ENCODE peak calls at places on chromosomes 4 and X, in six cellular contexts. E is heart right ventricle, Z is GM20000, J is HCT116, W is RWPE2, I is coronary artery. X is an unnamed sample.
A peak's percentile ranks its signal among the peaks of the same experiment; 100 is the strongest.

GRCh38 chr4:29553842-29554241 is 1166.3 kb upstream of the PCDH7 start:
- DNase-seq in W (no peak), J (peak; percentile 7), I (no peak), E (no peak), Z (no peak), X (no peak)

GRCh38 chr4:24846716-24847115 is 51.3 kb downstream of the SOD3 start:
- DNase-seq in J (no peak), Z (no peak), I (no peak), E (no peak), W (no peak), X (no peak)

GRCh38 chrX:101708180-101708579 is 48.5 kb upstream of the ARMCX2 start:
- DNase-seq in E (no peak), Z (no peak), W (no peak), J (no peak), I (no peak), X (no peak)

GRCh38 chrX:5683996-5684395 is 544.7 kb downstream of the NLGN4X start:
- DNase-seq in E (no peak), W (no peak), J (no peak), Z (no peak), I (no peak), X (no peak)

GRCh38 chr4:56158483-56158882 is 209.7 kb downstream of the CEP135 start:
- DNase-seq in I (no peak), W (no peak), Z (no peak), E (no peak), J (no peak), X (no peak)

GRCh38 chr4:40840985-40841571 is 91.3 kb downstream of the NSUN7 start:
- DNase-seq in I (no peak), J (peak; percentile 71), W (no peak), Z (peak; percentile 68), E (peak; percentile 71), X (peak; percentile 82)

GRCh38 chrX:39633293-39633692 is 464.5 kb downstream of the BCOR start:
- DNase-seq in I (no peak), W (no peak), E (no peak), Z (no peak), J (no peak), X (no peak)

GRCh38 chr4:163077611-163078010 is 89.1 kb downstream of the NAF1 start:
- DNase-seq in Z (no peak), J (no peak), I (no peak), E (no peak), W (no peak), X (no peak)

GRCh38 chrX:9885150-9885549 is 82.0 kb upstream of the CLDN34 start:
- DNase-seq in I (no peak), W (no peak), J (peak; percentile 16), Z (peak; percentile 74), E (peak; percentile 40), X (peak; percentile 76)

GRCh38 chrX:52422884-52423283 is 54.1 kb downstream of the XAGE2 start:
- DNase-seq in I (no peak), W (no peak), E (no peak), J (no peak), Z (no peak), X (no peak)

GRCh38 chr4:92231511-92231910 is 72.3 kb upstream of the GRID2 start:
- DNase-seq in Z (no peak), E (no peak), J (no peak), W (no peak), I (no peak), X (no peak)

GRCh38 chr4:36024901-36025610 is 219.3 kb downstream of the ARAP2 start:
- DNase-seq in Z (no peak), E (no peak), J (peak; percentile 28), I (no peak), W (no peak), X (no peak)

GRCh38 chr4:144104509-144105130 is 35.9 kb downstream of the GYPA start:
- DNase-seq in I (no peak), J (no peak), E (no peak), Z (no peak), W (no peak), X (no peak)

GRCh38 chrX:10103023-10103422 is 53.8 kb upstream of the CLCN4 start:
- DNase-seq in E (no peak), I (no peak), W (no peak), J (no peak), Z (no peak), X (no peak)

GRCh38 chr4:96593422-96593821 is 753.5 kb downstream of the PDHA2 start:
- DNase-seq in E (no peak), J (no peak), W (no peak), I (no peak), Z (no peak), X (no peak)

GRCh38 chr4:56858302-56858644 is 36.8 kb upstream of the SPINK2 start:
- DNase-seq in W (no peak), I (no peak), J (no peak), E (no peak), Z (no peak), X (no peak)

GRCh38 chrX:37786666-37787337 is 6.9 kb downstream of the CYBB start:
- DNase-seq in Z (peak; percentile 11), I (no peak), J (no peak), W (no peak), E (no peak), X (no peak)

GRCh38 chr4:115454228-115454627 is 340.8 kb upstream of the NDST4 start:
- DNase-seq in Z (no peak), J (no peak), E (no peak), I (no peak), W (no peak), X (no peak)

GRCh38 chrX:155577682-155578081 is 35.1 kb downstream of the TMLHE start:
- DNase-seq in E (no peak), Z (peak; percentile 4), J (no peak), W (no peak), I (no peak), X (no peak)

GRCh38 chr4:1055721-1056590 is 44.5 kb downstream of the FGFRL1 start:
- DNase-seq in E (no peak), J (no peak), I (peak; percentile 62), W (peak; percentile 42), Z (peak; percentile 73), X (no peak)

GRCh38 chr4:101169044-101170014 is 178.0 kb downstream of the PPP3CA start:
- DNase-seq in I (no peak), E (peak; percentile 72), W (no peak), J (peak; percentile 84), Z (peak; percentile 37), X (peak; percentile 68)

DNA sequence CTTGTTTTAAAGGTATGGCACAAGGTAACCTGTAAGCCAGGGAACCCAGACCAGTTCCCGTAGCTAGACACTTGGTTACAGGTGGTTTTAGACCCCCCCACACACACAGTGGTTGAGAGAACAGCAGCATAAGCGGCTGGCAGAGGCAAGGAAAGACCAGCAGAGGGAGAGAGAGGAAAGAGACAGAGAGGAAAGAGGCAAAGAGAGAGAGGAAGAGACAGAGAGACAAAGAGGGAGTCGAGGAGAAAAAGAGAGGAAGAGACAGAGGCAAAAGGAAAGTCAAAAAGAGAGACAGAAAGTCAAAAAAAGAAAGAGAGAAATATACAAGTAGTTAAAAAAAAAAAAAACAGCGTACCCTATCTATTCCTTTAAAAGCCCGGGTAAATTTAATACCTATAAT is 19.5 kb upstream of the PCSK1N start:
- DNase-seq in Z (no peak), I (no peak), W (no peak), J (peak; percentile 3), E (no peak), X (no peak)
- TF ChIP-seq CTCF in Z (no peak), I (no peak), W (peak; percentile 46), J (peak; percentile 34), E (no peak), X (peak; percentile 40)

GRCh38 chrX:45352588-45352987 is 151.9 kb upstream of the DIPK2B start:
- DNase-seq in Z (no peak), W (no peak), J (no peak), E (no peak), I (no peak), X (no peak)

GRCh38 chrX:45353462-45353861 is 152.8 kb upstream of the DIPK2B start:
- DNase-seq in E (no peak), W (no peak), I (no peak), J (no peak), Z (no peak), X (no peak)

GRCh38 chrX:45363596-45363995 is 162.9 kb upstream of the DIPK2B start:
- DNase-seq in E (no peak), W (no peak), J (no peak), Z (no peak), I (no peak), X (no peak)

GRCh38 chrX:45360571-45360970 is 159.9 kb upstream of the DIPK2B start:
- DNase-seq in I (no peak), W (no peak), J (no peak), Z (no peak), E (no peak), X (no peak)

GRCh38 chrX:45358417-45358816 is 157.7 kb upstream of the DIPK2B start:
- DNase-seq in E (no peak), Z (no peak), J (no peak), I (no peak), W (no peak), X (no peak)
- TF ChIP-seq CTCF in E (no peak), Z (no peak), J (no peak), I (no peak), W (no peak), X (no peak)

GRCh38 chrX:134294548-134294947 is 57.6 kb downstream of the CCDC160 start:
- DNase-seq in I (no peak), J (no peak), W (no peak), E (no peak), Z (no peak), X (no peak)
- TF ChIP-seq CTCF in I (no peak), J (peak; percentile 43), W (peak; percentile 38), E (no peak), Z (no peak), X (no peak)

GRCh38 chrX:83759872-83760271 is 101.1 kb upstream of the CYLC1 start:
- DNase-seq in I (no peak), J (no peak), E (no peak), W (no peak), Z (peak; percentile 1), X (no peak)
- TF ChIP-seq CTCF in I (no peak), J (peak; percentile 14), E (peak; percentile 30), W (peak; percentile 37), Z (peak; percentile 11), X (peak; percentile 15)

DNA sequence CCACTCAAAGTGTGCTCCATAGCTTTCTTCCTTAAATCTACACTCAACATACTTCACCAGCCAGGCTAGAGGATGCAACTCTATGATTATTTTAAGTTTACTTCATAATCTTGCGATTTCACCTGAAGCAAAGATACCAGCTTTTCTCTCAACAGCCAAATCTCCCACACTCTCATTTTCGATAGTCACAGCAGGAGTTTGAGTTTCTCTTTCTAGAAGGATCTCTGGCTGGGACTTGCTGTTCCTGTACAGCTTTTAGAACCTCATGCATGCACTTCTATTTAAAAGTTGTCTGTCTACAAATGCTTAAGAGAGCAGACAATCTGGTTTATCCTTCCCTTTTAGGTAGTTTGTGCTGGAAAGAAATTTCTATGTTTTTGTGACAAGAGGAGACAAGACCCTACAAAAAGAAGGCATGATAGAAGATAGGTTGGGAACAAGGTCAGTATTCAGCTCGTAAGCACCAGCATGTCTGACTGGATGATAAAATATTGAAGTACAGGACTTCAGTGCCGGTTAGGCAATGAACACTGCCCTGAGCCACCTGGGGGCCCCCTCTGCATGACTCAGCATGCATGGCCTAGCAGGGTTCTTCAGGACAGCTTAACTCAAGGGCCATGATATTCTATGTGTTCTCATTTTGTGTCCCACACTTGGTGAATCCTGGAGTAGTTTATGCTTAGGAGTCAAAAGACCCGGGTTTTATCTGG is 65.6 kb downstream of the ATXN3L start:
- DNase-seq in J (no peak), E (no peak), W (no peak), Z (peak; percentile 32), I (no peak), X (peak; percentile 18)
- TF ChIP-seq CTCF in J (no peak), E (peak; percentile 18), W (peak; percentile 24), Z (no peak), I (no peak), X (no peak)

GRCh38 chrX:95505721-95506120 is 1178.9 kb upstream of the DIAPH2 start:
- DNase-seq in I (no peak), Z (no peak), J (no peak), E (no peak), W (no peak), X (no peak)
- TF ChIP-seq CTCF in I (no peak), Z (no peak), J (no peak), E (no peak), W (no peak), X (no peak)